ENCODE peak calls at places on chromosomes 1 and 21, in eight cellular contexts. Y, K, C, E, Q, S, M and I are unnamed samples.

GRCh38 chr1:27660300-27660837 is 11.6 kb downstream of the IFI6 start:
- DNase-seq in S (no peak), Y (no peak), K (no peak), E (no peak), M (no peak), C (no peak), Q (no peak), I (no peak)

GRCh38 chr1:52917591-52917990 is 3.9 kb downstream of the ECHDC2 start:
- DNase-seq in E (no peak), Y (no peak), S (no peak), M (no peak), C (no peak), Q (no peak), K (no peak), I (no peak)

GRCh38 chr1:33719771-33720670 is 143.9 kb upstream of the HMGB4 start:
- DNase-seq in Q (no peak), Y (no peak), S (no peak), K (no peak), E (no peak), C (peak; percentile 12), M (peak; percentile 28), I (no peak)

GRCh38 chr21:41611441-41611840 is 103.5 kb upstream of the TMPRSS2 start:
- DNase-seq in E (no peak), C (no peak), Y (no peak), K (no peak), S (no peak), M (peak; percentile 26), Q (no peak), I (no peak)

GRCh38 chr1:160098852-160099647 is 631 bp upstream of the IGSF8 start:
- DNase-seq in Q (peak; percentile 94), S (peak; percentile 99), E (peak; percentile 97), Y (peak; percentile 92), K (peak; percentile 94), C (peak; percentile 98), M (peak; percentile 100), I (peak; percentile 92)

GRCh38 chr1:111101854-111102642 is 37.8 kb downstream of the DRAM2 start:
- DNase-seq in E (no peak), K (no peak), Q (no peak), S (no peak), C (no peak), M (no peak), Y (no peak), I (no peak)

GRCh38 chr1:234781241-234782056 is 171.5 kb upstream of the IRF2BP2 start:
- DNase-seq in S (no peak), Y (no peak), Q (no peak), E (no peak), C (peak; percentile 31), M (no peak), K (no peak), I (no peak)

GRCh38 chr1:68128157-68128556 is 77.7 kb upstream of the DIRAS3 start:
- DNase-seq in M (peak; percentile 55), Q (no peak), S (no peak), K (no peak), Y (peak; percentile 31), E (no peak), C (no peak), I (no peak)

GRCh38 chr1:149977345-149977744 is 33.2 kb downstream of the OTUD7B start:
- DNase-seq in K (no peak), M (no peak), Q (no peak), C (no peak), E (no peak), S (no peak), Y (no peak), I (no peak)

GRCh38 chr1:51686450-51686849 is 69.6 kb downstream of the OSBPL9 start:
- DNase-seq in C (no peak), E (no peak), S (no peak), K (no peak), M (no peak), Y (no peak), Q (peak; percentile 33), I (no peak)

GRCh38 chr1:222126052-222126451 is 384.2 kb upstream of the DUSP10 start:
- DNase-seq in M (no peak), Q (no peak), K (no peak), Y (no peak), S (no peak), C (no peak), E (no peak), I (no peak)

GRCh38 chr21:38326429-38326828 is 69.6 kb downstream of the KCNJ15 start:
- DNase-seq in E (no peak), M (no peak), C (no peak), Y (no peak), Q (no peak), K (no peak), S (no peak), I (no peak)

GRCh38 chr1:236502972-236503639 is 20.7 kb upstream of the LGALS8 start:
- DNase-seq in Q (peak; percentile 15), C (peak; percentile 78), S (no peak), Y (peak; percentile 85), M (peak; percentile 89), K (no peak), E (peak; percentile 50), I (no peak)

GRCh38 chr1:61289232-61289967 is 207.0 kb downstream of the NFIA start:
- DNase-seq in E (no peak), M (no peak), C (no peak), Y (no peak), K (no peak), S (no peak), Q (no peak), I (no peak)

GRCh38 chr1:196797891-196798290 is 21.6 kb upstream of the CFHR1 start:
- DNase-seq in E (no peak), S (no peak), Q (no peak), Y (no peak), M (no peak), C (no peak), K (no peak), I (no peak)

GRCh38 chr1:91526496-91526895 is 25.8 kb downstream of the CDC7 start:
- DNase-seq in S (no peak), Y (peak; percentile 74), K (no peak), M (no peak), E (no peak), C (no peak), Q (no peak), I (no peak)

GRCh38 chr1:184959626-184960025 is 14.7 kb downstream of the NIBAN1 start:
- DNase-seq in S (no peak), Q (no peak), C (no peak), Y (no peak), M (no peak), K (no peak), E (no peak), I (no peak)

GRCh38 chr1:105872761-105873286 is 1183.7 kb upstream of the PRMT6 start:
- DNase-seq in S (no peak), Y (no peak), K (no peak), E (no peak), Q (no peak), M (no peak), C (no peak), I (no peak)

GRCh38 chr1:111789077-111789476 is 33.4 kb downstream of the DDX20 start:
- DNase-seq in C (no peak), K (no peak), E (no peak), Q (no peak), Y (peak; percentile 38), S (no peak), M (peak; percentile 41), I (no peak)

GRCh38 chr1:28259935-28260802 is 851 bp downstream of the SESN2 start:
- DNase-seq in C (peak; percentile 92), Q (peak; percentile 63), M (peak; percentile 95), S (peak; percentile 32), K (no peak), Y (peak; percentile 95), E (peak; percentile 73), I (no peak)

GRCh38 chr1:45339694-45340558 is at the start of the genes MUTYH and TOE1:
- DNase-seq in C (peak; percentile 98), Y (peak; percentile 91), E (peak; percentile 86), S (peak; percentile 89), M (peak; percentile 98), Q (peak; percentile 92), K (peak; percentile 89), I (peak; percentile 81)

GRCh38 chr1:170692866-170693575 is 29.1 kb downstream of the PRRX1 start:
- DNase-seq in C (no peak), E (no peak), Y (peak; percentile 87), Q (peak; percentile 16), K (no peak), M (no peak), S (no peak), I (no peak)

GRCh38 chr1:156291226-156292061 is 4.0 kb downstream of the GLMP start:
- DNase-seq in K (no peak), S (no peak), C (peak; percentile 97), Y (peak; percentile 77), E (peak; percentile 74), M (peak; percentile 98), Q (no peak), I (no peak)

GRCh38 chr1:228487336-228488106 is at the start of gene RNF187:
- DNase-seq in E (peak; percentile 74), K (peak; percentile 73), S (peak; percentile 81), M (peak; percentile 65), C (no peak), Q (peak; percentile 20), Y (peak; percentile 38), I (no peak)

GRCh38 chr1:85148524-85149250 is 52.1 kb downstream of the SYDE2 start:
- DNase-seq in M (no peak), Y (peak; percentile 16), Q (no peak), C (no peak), S (no peak), K (no peak), E (no peak), I (no peak)

GRCh38 chr1:39799770-39800470 is 11.3 kb upstream of the BMP8B start:
- DNase-seq in Q (peak; percentile 95), C (peak; percentile 82), K (peak; percentile 52), M (peak; percentile 95), E (peak; percentile 33), Y (peak; percentile 56), S (peak; percentile 55), I (peak; percentile 53)

GRCh38 chr1:155961937-155962336 is 16.4 kb downstream of the ARHGEF2 start:
- DNase-seq in Q (peak; percentile 97), S (no peak), C (peak; percentile 48), K (no peak), E (no peak), M (peak; percentile 67), Y (peak; percentile 93), I (no peak)

GRCh38 chr1:36008546-36009197 is 75.2 kb upstream of the TEKT2 start:
- DNase-seq in Q (peak; percentile 74), S (no peak), E (no peak), K (no peak), M (no peak), Y (peak; percentile 84), C (no peak), I (no peak)

GRCh38 chr1:239511865-239512264 is 125.5 kb downstream of the CHRM3 start:
- DNase-seq in E (no peak), S (no peak), Q (no peak), M (no peak), Y (no peak), K (no peak), C (no peak), I (no peak)

GRCh38 chr1:228101994-228102790 is 933 bp downstream of the C1orf35 start:
- DNase-seq in C (peak; percentile 60), K (peak; percentile 60), E (no peak), Q (no peak), S (peak; percentile 41), M (peak; percentile 89), Y (peak; percentile 26), I (peak; percentile 40)

GRCh38 chr1:18246543-18246942 is 138.9 kb downstream of the IGSF21 start:
- DNase-seq in Q (no peak), C (no peak), E (no peak), S (no peak), K (no peak), Y (no peak), M (no peak), I (no peak)